ENCODE peak calls at places on chromosome 4, in seven cellular contexts. J is GM23248; Q is HCT116; X is stimulated activated naive B cell treated with anti-CD40 and anti-IgM and Interleukin-4, amounts not matched to agents 10 μg/mL and 1 μg/mL and 100 μg/mL, for 72 hours; L is progenitor cell of endocrine pancreas; T is amniotic epithelial cell; C is T follicular helper cell. V is an unnamed sample.

GRCh38 chr4:174494146-174494545 is 28.1 kb downstream of the HPGD start:
- DNase-seq in J (no peak), Q (no peak), X (no peak), L (no peak), T (no peak), C (no peak), V (no peak)

GRCh38 chr4:61200991-61201526 is 933 bp downstream of the ADGRL3 start:
- DNase-seq in J (peak), Q (no peak), X (no peak), L (no peak), T (peak), C (no peak), V (no peak)

GRCh38 chr4:119212964-119213606 is 572 bp downstream of the USP53 start:
- DNase-seq in J (peak), Q (peak), X (peak), L (peak), T (peak), C (peak), V (peak)

GRCh38 chr4:12144051-12144450 is 715.4 kb upstream of the HS3ST1 start:
- DNase-seq in J (no peak), Q (no peak), X (no peak), L (no peak), T (no peak), C (no peak), V (no peak)

GRCh38 chr4:94595880-94596483 is 144.2 kb downstream of the PDLIM5 start:
- DNase-seq in J (peak), Q (peak), X (no peak), L (no peak), T (peak), C (no peak), V (no peak)

GRCh38 chr4:8315343-8316250 is 46.0 kb downstream of the HTRA3 start:
- DNase-seq in J (peak), Q (peak), X (no peak), L (no peak), T (peak), C (no peak), V (peak)

GRCh38 chr4:113162089-113162488 is 112.6 kb downstream of the ANK2 start:
- DNase-seq in J (peak), Q (no peak), X (no peak), L (no peak), T (peak), C (no peak), V (no peak)

GRCh38 chr4:75470738-75471137 is 43.5 kb downstream of the RCHY1 start:
- DNase-seq in J (no peak), Q (no peak), X (no peak), L (no peak), T (no peak), C (no peak), V (no peak)

GRCh38 chr4:73258668-73259551 is at the start of gene ANKRD17:
- DNase-seq in J (peak), Q (peak), X (peak), L (peak), T (peak), C (peak), V (peak)

GRCh38 chr4:85610450-85610849 is 135.5 kb downstream of the ARHGAP24 start:
- DNase-seq in J (no peak), Q (no peak), X (peak), L (no peak), T (no peak), C (no peak), V (no peak)

GRCh38 chr4:70666369-70666768 is at the start of gene JCHAIN:
- DNase-seq in J (peak), Q (no peak), X (no peak), L (no peak), T (no peak), C (no peak), V (no peak)

GRCh38 chr4:53712326-53712725 is 121.0 kb upstream of the LNX1 start:
- DNase-seq in J (no peak), Q (no peak), X (no peak), L (no peak), T (no peak), C (no peak), V (no peak)

GRCh38 chr4:185504098-185505047 is 30.9 kb downstream of the PDLIM3 start:
- DNase-seq in J (peak), Q (peak), X (no peak), L (no peak), T (no peak), C (no peak), V (no peak)

GRCh38 chr4:123827511-123827910 is 430.9 kb downstream of the SPRY1 start:
- DNase-seq in J (no peak), Q (no peak), X (no peak), L (no peak), T (no peak), C (no peak), V (no peak)

GRCh38 chr4:12242354-12242753 is 813.7 kb upstream of the HS3ST1 start:
- DNase-seq in J (no peak), Q (no peak), X (no peak), L (no peak), T (no peak), C (no peak), V (no peak)

GRCh38 chr4:6763330-6763851 is 19.1 kb upstream of the KIAA0232 start:
- DNase-seq in J (peak), Q (no peak), X (no peak), L (no peak), T (no peak), C (no peak), V (no peak)

GRCh38 chr4:24044610-24045589 is 155.1 kb upstream of the PPARGC1A start:
- DNase-seq in J (no peak), Q (no peak), X (no peak), L (no peak), T (no peak), C (no peak), V (no peak)

GRCh38 chr4:94978904-94979303 is 221.1 kb downstream of the BMPR1B start:
- DNase-seq in J (peak), Q (no peak), X (no peak), L (no peak), T (peak), C (no peak), V (no peak)

GRCh38 chr4:152436384-152436783 is 99.5 kb downstream of the FBXW7 start:
- DNase-seq in J (no peak), Q (no peak), X (no peak), L (no peak), T (no peak), C (no peak), V (no peak)

GRCh38 chr4:43423276-43423675 is 530.8 kb downstream of the GRXCR1 start:
- DNase-seq in J (peak), Q (no peak), X (no peak), L (no peak), T (peak), C (no peak), V (no peak)

GRCh38 chr4:183074288-183074990 is 24.6 kb upstream of the WWC2 start:
- DNase-seq in J (peak), Q (no peak), X (no peak), L (no peak), T (peak), C (no peak), V (no peak)

GRCh38 chr4:145934434-145935047 is 4.1 kb downstream of the ZNF827 start:
- DNase-seq in J (peak), Q (no peak), X (no peak), L (no peak), T (no peak), C (no peak), V (no peak)

GRCh38 chr4:174918058-174918457 is at the start of gene ADAM29:
- DNase-seq in J (no peak), Q (no peak), X (no peak), L (no peak), T (no peak), C (no peak), V (no peak)

GRCh38 chr4:153234923-153235322 is 30.7 kb downstream of the TRIM2 start:
- DNase-seq in J (peak), Q (peak), X (no peak), L (no peak), T (peak), C (no peak), V (no peak)

GRCh38 chr4:167380964-167381363 is 146.7 kb upstream of the SPOCK3 start:
- DNase-seq in J (no peak), Q (no peak), X (no peak), L (no peak), T (no peak), C (no peak), V (no peak)

GRCh38 chr4:1900624-1901023 is 29.4 kb downstream of the NSD2 start:
- DNase-seq in J (no peak), Q (no peak), X (no peak), L (no peak), T (no peak), C (no peak), V (no peak)